ENCODE peak calls at places on chromosomes 13 and 19, in six cellular contexts. One of them, this sample, is unnamed.

GRCh38 chr13:104015646-104016396 is 949.6 kb upstream of the SLC10A2 start:
- DNase-seq in tibial artery: no peak
- DNase-seq in heart right ventricle: no peak
- DNase-seq in Peyer's patch: no peak
- DNase-seq in substantia nigra: no peak
- DNase-seq in vagina: no peak
- DNase-seq in this sample: no peak

GRCh38 chr13:66077286-66077685 is 1152.8 kb downstream of the PCDH9 start:
- DNase-seq in tibial artery: no peak
- DNase-seq in vagina: no peak
- DNase-seq in Peyer's patch: no peak
- DNase-seq in heart right ventricle: no peak
- DNase-seq in substantia nigra: no peak
- DNase-seq in this sample: no peak

GRCh38 chr13:37277007-37277406 is 171.5 kb upstream of the CSNK1A1L start:
- DNase-seq in Peyer's patch: no peak
- DNase-seq in heart right ventricle: no peak
- DNase-seq in vagina: no peak
- DNase-seq in tibial artery: no peak
- DNase-seq in substantia nigra: no peak
- DNase-seq in this sample: no peak

GRCh38 chr13:96967248-96967745 is 27.0 kb downstream of the OXGR1 start:
- DNase-seq in Peyer's patch: no peak
- DNase-seq in heart right ventricle: no peak
- DNase-seq in substantia nigra: no peak
- DNase-seq in vagina: no peak
- DNase-seq in tibial artery: no peak
- DNase-seq in this sample: no peak

GRCh38 chr19:10580979-10581631 is 6.0 kb downstream of the AP1M2 start:
- DNase-seq in tibial artery: peak
- DNase-seq in heart right ventricle: peak
- DNase-seq in Peyer's patch: peak
- DNase-seq in vagina: no peak
- DNase-seq in substantia nigra: peak
- DNase-seq in this sample: peak

GRCh38 chr13:26020536-26021290 is 31.1 kb downstream of the SHISA2 start:
- DNase-seq in vagina: no peak
- DNase-seq in Peyer's patch: no peak
- DNase-seq in heart right ventricle: no peak
- DNase-seq in tibial artery: no peak
- DNase-seq in substantia nigra: no peak
- DNase-seq in this sample: no peak

GRCh38 chr19:8526345-8527062 is 12.5 kb upstream of the ZNF414 start:
- DNase-seq in Peyer's patch: peak
- DNase-seq in tibial artery: peak
- DNase-seq in heart right ventricle: peak
- DNase-seq in substantia nigra: peak
- DNase-seq in vagina: no peak
- DNase-seq in this sample: peak

GRCh38 chr13:111245781-111246384 is 74.6 kb upstream of the TEX29 start:
- DNase-seq in Peyer's patch: no peak
- DNase-seq in vagina: no peak
- DNase-seq in tibial artery: no peak
- DNase-seq in substantia nigra: no peak
- DNase-seq in heart right ventricle: no peak
- DNase-seq in this sample: no peak

GRCh38 chr13:95710313-95710712 is 33.4 kb downstream of the DNAJC3 start:
- DNase-seq in tibial artery: no peak
- DNase-seq in vagina: no peak
- DNase-seq in heart right ventricle: no peak
- DNase-seq in Peyer's patch: no peak
- DNase-seq in substantia nigra: no peak
- DNase-seq in this sample: no peak

GRCh38 chr13:99436013-99436412 is 65.3 kb upstream of the TM9SF2 start:
- DNase-seq in substantia nigra: no peak
- DNase-seq in Peyer's patch: no peak
- DNase-seq in heart right ventricle: no peak
- DNase-seq in vagina: no peak
- DNase-seq in tibial artery: no peak
- DNase-seq in this sample: no peak

GRCh38 chr19:5269926-5270325 is 70.7 kb downstream of the PTPRS start:
- DNase-seq in vagina: no peak
- DNase-seq in heart right ventricle: no peak
- DNase-seq in Peyer's patch: no peak
- DNase-seq in tibial artery: no peak
- DNase-seq in substantia nigra: no peak
- DNase-seq in this sample: no peak

GRCh38 chr13:74662895-74663294 is 528.7 kb upstream of the KLF12 start:
- DNase-seq in vagina: no peak
- DNase-seq in heart right ventricle: no peak
- DNase-seq in tibial artery: no peak
- DNase-seq in substantia nigra: no peak
- DNase-seq in Peyer's patch: no peak
- DNase-seq in this sample: peak

GRCh38 chr13:94351292-94352000 is 128.0 kb downstream of the DCT start:
- DNase-seq in Peyer's patch: no peak
- DNase-seq in heart right ventricle: no peak
- DNase-seq in vagina: no peak
- DNase-seq in tibial artery: no peak
- DNase-seq in substantia nigra: no peak
- DNase-seq in this sample: no peak

GRCh38 chr13:75153834-75154233 is 328.1 kb downstream of the TBC1D4 start:
- DNase-seq in vagina: no peak
- DNase-seq in heart right ventricle: no peak
- DNase-seq in substantia nigra: no peak
- DNase-seq in Peyer's patch: no peak
- DNase-seq in tibial artery: no peak
- DNase-seq in this sample: no peak

GRCh38 chr13:25699056-25699455 is 327.3 kb downstream of the ATP8A2 start:
- DNase-seq in heart right ventricle: no peak
- DNase-seq in tibial artery: no peak
- DNase-seq in substantia nigra: no peak
- DNase-seq in Peyer's patch: no peak
- DNase-seq in vagina: no peak
- DNase-seq in this sample: no peak

GRCh38 chr19:38849147-38849745 is 540 bp downstream of the HNRNPL start:
- DNase-seq in vagina: no peak
- DNase-seq in Peyer's patch: peak
- DNase-seq in heart right ventricle: peak
- DNase-seq in substantia nigra: peak
- DNase-seq in tibial artery: peak
- DNase-seq in this sample: peak

GRCh38 chr13:102117175-102117830 is 284.5 kb downstream of the FGF14 start:
- DNase-seq in heart right ventricle: no peak
- DNase-seq in substantia nigra: no peak
- DNase-seq in tibial artery: no peak
- DNase-seq in vagina: no peak
- DNase-seq in Peyer's patch: no peak
- DNase-seq in this sample: no peak
- H3K27ac ChIP-seq in heart right ventricle: no peak
- H3K27ac ChIP-seq in substantia nigra: no peak
- H3K27ac ChIP-seq in tibial artery: no peak
- H3K27ac ChIP-seq in vagina: no peak
- H3K27ac ChIP-seq in Peyer's patch: no peak
- H3K27ac ChIP-seq in this sample: no peak

GRCh38 chr19:52935434-52935833 is 12.2 kb upstream of the ZNF888 start:
- DNase-seq in substantia nigra: no peak
- DNase-seq in vagina: no peak
- DNase-seq in tibial artery: no peak
- DNase-seq in heart right ventricle: no peak
- DNase-seq in Peyer's patch: no peak
- DNase-seq in this sample: no peak

GRCh38 chr19:52941941-52942370 is 18.7 kb upstream of the ZNF888 start:
- DNase-seq in heart right ventricle: peak
- DNase-seq in vagina: no peak
- DNase-seq in tibial artery: peak
- DNase-seq in Peyer's patch: peak
- DNase-seq in substantia nigra: no peak
- DNase-seq in this sample: peak

GRCh38 chr19:52936151-52936957 is 13.1 kb upstream of the ZNF888 start:
- DNase-seq in vagina: no peak
- DNase-seq in Peyer's patch: no peak
- DNase-seq in heart right ventricle: no peak
- DNase-seq in tibial artery: peak
- DNase-seq in substantia nigra: no peak
- DNase-seq in this sample: no peak

GRCh38 chr19:52942371-52943133 is 19.3 kb upstream of the ZNF888 start:
- DNase-seq in Peyer's patch: peak
- DNase-seq in tibial artery: peak
- DNase-seq in substantia nigra: peak
- DNase-seq in heart right ventricle: peak
- DNase-seq in vagina: no peak
- DNase-seq in this sample: peak

DNA sequence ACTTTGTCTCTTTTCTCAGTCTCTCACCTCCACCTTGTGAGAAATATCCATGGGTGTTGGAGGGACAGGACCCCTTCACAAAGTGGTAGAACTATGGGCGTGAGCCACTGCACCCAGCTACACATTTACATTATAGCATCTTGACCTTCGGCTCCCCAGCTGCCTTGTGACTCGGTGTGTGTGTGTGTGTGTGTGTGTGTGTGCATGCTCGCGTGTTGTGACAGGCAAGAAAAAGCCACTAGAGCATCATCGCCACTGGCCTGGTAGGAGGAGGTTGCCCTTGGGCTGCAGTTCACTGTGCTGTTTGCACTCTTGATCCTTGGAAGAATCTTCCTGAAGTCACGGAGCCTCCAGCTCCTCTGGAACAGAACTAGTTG is 13.7 kb upstream of the ZNF888 start:
- DNase-seq in vagina: no peak
- DNase-seq in substantia nigra: no peak
- DNase-seq in heart right ventricle: no peak
- DNase-seq in tibial artery: peak
- DNase-seq in Peyer's patch: no peak
- DNase-seq in this sample: no peak
- H3K27ac ChIP-seq in vagina: no peak
- H3K27ac ChIP-seq in substantia nigra: no peak
- H3K27ac ChIP-seq in heart right ventricle: no peak
- H3K27ac ChIP-seq in tibial artery: no peak
- H3K27ac ChIP-seq in Peyer's patch: peak
- H3K27ac ChIP-seq in this sample: no peak

DNA sequence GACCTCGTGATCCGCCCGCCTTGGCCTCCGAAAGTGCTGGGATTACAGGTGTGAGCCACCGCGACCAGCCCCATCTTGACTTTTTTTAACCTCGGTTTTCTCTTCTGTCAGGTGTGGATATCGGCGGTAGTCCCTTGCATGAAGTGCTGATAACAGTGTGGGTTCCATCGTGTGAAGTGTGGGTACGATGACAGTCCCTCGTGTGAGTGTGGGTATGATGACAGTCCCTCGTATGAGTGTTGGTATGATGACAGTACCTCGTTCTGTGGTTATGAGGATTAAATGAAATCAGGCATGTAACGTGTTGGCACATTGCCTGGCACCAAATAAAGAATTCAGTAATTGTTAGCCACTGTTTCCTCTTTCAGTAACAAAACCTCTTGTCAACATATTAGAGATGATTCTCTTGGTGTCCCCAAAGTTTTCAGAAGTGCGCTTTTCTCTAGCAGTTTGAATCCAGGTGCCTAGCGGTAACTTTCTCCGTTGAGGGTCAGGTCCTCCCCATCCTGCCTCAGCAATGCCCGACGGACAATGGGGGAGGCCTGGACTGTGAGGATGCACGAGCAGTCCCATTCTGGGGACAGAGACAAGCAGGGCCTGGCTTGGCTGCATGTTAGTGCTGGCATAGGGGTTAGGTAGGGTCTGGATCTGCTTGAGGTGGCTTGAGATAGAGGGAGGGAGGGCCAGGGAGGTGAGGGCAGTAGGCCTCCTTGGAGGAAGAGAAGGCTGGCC is 15.3 kb downstream of the GATAD2A start:
- DNase-seq in Peyer's patch: no peak
- DNase-seq in vagina: no peak
- DNase-seq in heart right ventricle: no peak
- DNase-seq in substantia nigra: no peak
- DNase-seq in tibial artery: no peak
- DNase-seq in this sample: no peak
- H3K27ac ChIP-seq in Peyer's patch: no peak
- H3K27ac ChIP-seq in vagina: no peak
- H3K27ac ChIP-seq in heart right ventricle: no peak
- H3K27ac ChIP-seq in substantia nigra: no peak
- H3K27ac ChIP-seq in tibial artery: no peak
- H3K27ac ChIP-seq in this sample: no peak

GRCh38 chr19:29702161-29702957 is 12.7 kb downstream of the C19orf12 start:
- DNase-seq in Peyer's patch: no peak
- DNase-seq in tibial artery: no peak
- DNase-seq in substantia nigra: no peak
- DNase-seq in heart right ventricle: no peak
- DNase-seq in vagina: no peak
- DNase-seq in this sample: no peak

GRCh38 chr19:29705706-29706105 is 9.4 kb downstream of the C19orf12 start:
- DNase-seq in heart right ventricle: no peak
- DNase-seq in substantia nigra: no peak
- DNase-seq in tibial artery: no peak
- DNase-seq in Peyer's patch: no peak
- DNase-seq in vagina: no peak
- DNase-seq in this sample: no peak

GRCh38 chr19:29702958-29703320 is 12.1 kb downstream of the C19orf12 start:
- DNase-seq in tibial artery: no peak
- DNase-seq in substantia nigra: no peak
- DNase-seq in heart right ventricle: no peak
- DNase-seq in vagina: no peak
- DNase-seq in Peyer's patch: no peak
- DNase-seq in this sample: no peak

GRCh38 chr19:29706635-29707034 is 8.4 kb downstream of the C19orf12 start:
- DNase-seq in substantia nigra: no peak
- DNase-seq in vagina: no peak
- DNase-seq in heart right ventricle: no peak
- DNase-seq in tibial artery: no peak
- DNase-seq in Peyer's patch: no peak
- DNase-seq in this sample: no peak

GRCh38 chr19:29704562-29705558 is 10.2 kb downstream of the C19orf12 start:
- DNase-seq in tibial artery: no peak
- DNase-seq in vagina: no peak
- DNase-seq in substantia nigra: no peak
- DNase-seq in heart right ventricle: no peak
- DNase-seq in Peyer's patch: no peak
- DNase-seq in this sample: no peak
- H3K27ac ChIP-seq in tibial artery: no peak
- H3K27ac ChIP-seq in vagina: no peak
- H3K27ac ChIP-seq in substantia nigra: no peak
- H3K27ac ChIP-seq in heart right ventricle: no peak
- H3K27ac ChIP-seq in Peyer's patch: no peak
- H3K27ac ChIP-seq in this sample: no peak

GRCh38 chr19:49363265-49364082 is at the start of gene DKKL1:
- DNase-seq in vagina: no peak
- DNase-seq in tibial artery: peak
- DNase-seq in substantia nigra: peak
- DNase-seq in heart right ventricle: peak
- DNase-seq in Peyer's patch: peak
- DNase-seq in this sample: peak

GRCh38 chr19:49359851-49360845 is 2.1 kb downstream of the TEAD2 start:
- DNase-seq in vagina: no peak
- DNase-seq in Peyer's patch: no peak
- DNase-seq in tibial artery: no peak
- DNase-seq in substantia nigra: no peak
- DNase-seq in heart right ventricle: no peak
- DNase-seq in this sample: no peak

GRCh38 chr19:49362926-49363264 is 679 bp upstream of the TEAD2 start:
- DNase-seq in tibial artery: peak
- DNase-seq in heart right ventricle: peak
- DNase-seq in Peyer's patch: no peak
- DNase-seq in substantia nigra: no peak
- DNase-seq in vagina: no peak
- DNase-seq in this sample: peak

GRCh38 chr19:49362048-49362925 is at the start of gene TEAD2:
- DNase-seq in vagina: no peak
- DNase-seq in Peyer's patch: peak
- DNase-seq in heart right ventricle: peak
- DNase-seq in tibial artery: peak
- DNase-seq in substantia nigra: no peak
- DNase-seq in this sample: peak

GRCh38 chr19:49361438-49362047 is 673 bp downstream of the TEAD2 start:
- DNase-seq in heart right ventricle: peak
- DNase-seq in substantia nigra: no peak
- DNase-seq in tibial artery: peak
- DNase-seq in Peyer's patch: peak
- DNase-seq in vagina: no peak
- DNase-seq in this sample: peak
- H3K27ac ChIP-seq in heart right ventricle: peak
- H3K27ac ChIP-seq in substantia nigra: no peak
- H3K27ac ChIP-seq in tibial artery: peak
- H3K27ac ChIP-seq in Peyer's patch: peak
- H3K27ac ChIP-seq in vagina: peak
- H3K27ac ChIP-seq in this sample: peak